ENCODE peak calls at places on chromosomes 2 and 18, in ten cellular contexts. One of them, this sample, is unnamed.
A peak's percentile ranks its signal among the peaks of the same experiment; 100 is the strongest.

GRCh38 chr2:112772322-112772721 is 7.9 kb upstream of the CKAP2L start:
- DNase-seq in transverse colon: no peak
- DNase-seq in choroid plexus epithelial cell: no peak
- DNase-seq in NCI-H345: no peak
- DNase-seq in activated T-cell treated with anti-CD3 and anti-CD28 coated beads for 1 hour: no peak
- DNase-seq in SHP77 treated with DMSO at 0.1 percent for 48 hours: no peak
- DNase-seq in Jurkat, Clone E6-1: no peak
- DNase-seq in Panc1: no peak
- DNase-seq in SW480: no peak
- DNase-seq in adrenal gland: no peak
- DNase-seq in this sample: no peak

GRCh38 chr2:6942848-6943247 is 25.6 kb downstream of the RNF144A start:
- DNase-seq in transverse colon: no peak
- DNase-seq in choroid plexus epithelial cell: no peak
- DNase-seq in NCI-H345: no peak
- DNase-seq in activated T-cell treated with anti-CD3 and anti-CD28 coated beads for 1 hour: no peak
- DNase-seq in SHP77 treated with DMSO at 0.1 percent for 48 hours: no peak
- DNase-seq in Jurkat, Clone E6-1: no peak
- DNase-seq in Panc1: no peak
- DNase-seq in SW480: no peak
- DNase-seq in adrenal gland: no peak
- DNase-seq in this sample: no peak

GRCh38 chr18:73446502-73446901 is 578.7 kb upstream of the NETO1 start:
- DNase-seq in transverse colon: no peak
- DNase-seq in choroid plexus epithelial cell: no peak
- DNase-seq in NCI-H345: no peak
- DNase-seq in activated T-cell treated with anti-CD3 and anti-CD28 coated beads for 1 hour: no peak
- DNase-seq in SHP77 treated with DMSO at 0.1 percent for 48 hours: no peak
- DNase-seq in Jurkat, Clone E6-1: no peak
- DNase-seq in Panc1: no peak
- DNase-seq in SW480: no peak
- DNase-seq in adrenal gland: no peak
- DNase-seq in this sample: no peak

GRCh38 chr18:25561923-25562322 is 210.0 kb upstream of the ZNF521 start:
- DNase-seq in transverse colon: peak; percentile 10
- DNase-seq in choroid plexus epithelial cell: peak; percentile 50
- DNase-seq in NCI-H345: no peak
- DNase-seq in activated T-cell treated with anti-CD3 and anti-CD28 coated beads for 1 hour: no peak
- DNase-seq in SHP77 treated with DMSO at 0.1 percent for 48 hours: no peak
- DNase-seq in Jurkat, Clone E6-1: peak; percentile 2
- DNase-seq in Panc1: peak; percentile 2
- DNase-seq in SW480: peak; percentile 10
- DNase-seq in adrenal gland: peak; percentile 20
- DNase-seq in this sample: no peak

GRCh38 chr18:11322006-11322405 is 172.6 kb upstream of the PIEZO2 start:
- DNase-seq in transverse colon: no peak
- DNase-seq in choroid plexus epithelial cell: peak; percentile 35
- DNase-seq in NCI-H345: no peak
- DNase-seq in activated T-cell treated with anti-CD3 and anti-CD28 coated beads for 1 hour: no peak
- DNase-seq in SHP77 treated with DMSO at 0.1 percent for 48 hours: no peak
- DNase-seq in Jurkat, Clone E6-1: no peak
- DNase-seq in Panc1: no peak
- DNase-seq in SW480: no peak
- DNase-seq in adrenal gland: no peak
- DNase-seq in this sample: no peak

GRCh38 chr2:168851674-168852320 is 38.4 kb downstream of the SPC25 start:
- DNase-seq in transverse colon: no peak
- DNase-seq in choroid plexus epithelial cell: peak; percentile 91
- DNase-seq in NCI-H345: no peak
- DNase-seq in activated T-cell treated with anti-CD3 and anti-CD28 coated beads for 1 hour: no peak
- DNase-seq in SHP77 treated with DMSO at 0.1 percent for 48 hours: no peak
- DNase-seq in Jurkat, Clone E6-1: no peak
- DNase-seq in Panc1: no peak
- DNase-seq in SW480: no peak
- DNase-seq in adrenal gland: peak; percentile 77
- DNase-seq in this sample: peak; percentile 37

GRCh38 chr18:75728621-75729020 is 301.1 kb upstream of the SMIM21 start:
- DNase-seq in transverse colon: no peak
- DNase-seq in choroid plexus epithelial cell: no peak
- DNase-seq in NCI-H345: no peak
- DNase-seq in activated T-cell treated with anti-CD3 and anti-CD28 coated beads for 1 hour: no peak
- DNase-seq in SHP77 treated with DMSO at 0.1 percent for 48 hours: no peak
- DNase-seq in Jurkat, Clone E6-1: no peak
- DNase-seq in Panc1: no peak
- DNase-seq in SW480: no peak
- DNase-seq in adrenal gland: no peak
- DNase-seq in this sample: no peak

GRCh38 chr2:160634436-160634835 is 140.8 kb upstream of the RBMS1 start:
- DNase-seq in transverse colon: no peak
- DNase-seq in choroid plexus epithelial cell: no peak
- DNase-seq in NCI-H345: no peak
- DNase-seq in activated T-cell treated with anti-CD3 and anti-CD28 coated beads for 1 hour: no peak
- DNase-seq in SHP77 treated with DMSO at 0.1 percent for 48 hours: no peak
- DNase-seq in Jurkat, Clone E6-1: no peak
- DNase-seq in Panc1: no peak
- DNase-seq in SW480: no peak
- DNase-seq in adrenal gland: no peak
- DNase-seq in this sample: no peak

GRCh38 chr2:122451040-122451439 is 695.6 kb downstream of the TSN start:
- DNase-seq in transverse colon: no peak
- DNase-seq in choroid plexus epithelial cell: peak; percentile 33
- DNase-seq in NCI-H345: peak; percentile 6
- DNase-seq in activated T-cell treated with anti-CD3 and anti-CD28 coated beads for 1 hour: no peak
- DNase-seq in SHP77 treated with DMSO at 0.1 percent for 48 hours: peak; percentile 1
- DNase-seq in Jurkat, Clone E6-1: peak; percentile 47
- DNase-seq in Panc1: no peak
- DNase-seq in SW480: peak; percentile 34
- DNase-seq in adrenal gland: no peak
- DNase-seq in this sample: no peak

GRCh38 chr2:210421916-210422315 is 54.6 kb downstream of the LANCL1 start:
- DNase-seq in transverse colon: no peak
- DNase-seq in choroid plexus epithelial cell: peak; percentile 98
- DNase-seq in NCI-H345: no peak
- DNase-seq in activated T-cell treated with anti-CD3 and anti-CD28 coated beads for 1 hour: no peak
- DNase-seq in SHP77 treated with DMSO at 0.1 percent for 48 hours: no peak
- DNase-seq in Jurkat, Clone E6-1: no peak
- DNase-seq in Panc1: no peak
- DNase-seq in SW480: peak; percentile 6
- DNase-seq in adrenal gland: no peak
- DNase-seq in this sample: no peak

GRCh38 chr18:9653390-9653789 is 39.0 kb upstream of the PPP4R1 start:
- DNase-seq in transverse colon: no peak
- DNase-seq in choroid plexus epithelial cell: peak; percentile 54
- DNase-seq in NCI-H345: no peak
- DNase-seq in activated T-cell treated with anti-CD3 and anti-CD28 coated beads for 1 hour: no peak
- DNase-seq in SHP77 treated with DMSO at 0.1 percent for 48 hours: peak; percentile 13
- DNase-seq in Jurkat, Clone E6-1: no peak
- DNase-seq in Panc1: no peak
- DNase-seq in SW480: no peak
- DNase-seq in adrenal gland: peak; percentile 46
- DNase-seq in this sample: peak; percentile 20

GRCh38 chr2:120914839-120915521 is 179.3 kb downstream of the GLI2 start:
- DNase-seq in transverse colon: peak; percentile 56
- DNase-seq in choroid plexus epithelial cell: peak; percentile 87
- DNase-seq in NCI-H345: no peak
- DNase-seq in activated T-cell treated with anti-CD3 and anti-CD28 coated beads for 1 hour: no peak
- DNase-seq in SHP77 treated with DMSO at 0.1 percent for 48 hours: no peak
- DNase-seq in Jurkat, Clone E6-1: no peak
- DNase-seq in Panc1: no peak
- DNase-seq in SW480: peak; percentile 69
- DNase-seq in adrenal gland: peak; percentile 95
- DNase-seq in this sample: peak; percentile 94

GRCh38 chr2:137507237-137507636 is 457.0 kb upstream of the HNMT start:
- DNase-seq in transverse colon: no peak
- DNase-seq in choroid plexus epithelial cell: no peak
- DNase-seq in NCI-H345: peak; percentile 15
- DNase-seq in activated T-cell treated with anti-CD3 and anti-CD28 coated beads for 1 hour: no peak
- DNase-seq in SHP77 treated with DMSO at 0.1 percent for 48 hours: no peak
- DNase-seq in Jurkat, Clone E6-1: no peak
- DNase-seq in Panc1: no peak
- DNase-seq in SW480: no peak
- DNase-seq in adrenal gland: no peak
- DNase-seq in this sample: no peak